ENCODE peak calls at places on chromosomes 3 and 15, in seven cellular contexts. J is left ventricle myocardium inferior, C is HCT116, M is A673, B is psoas muscle, P is ovary, E is fibroblast of lung. Y is an unnamed sample.

GRCh38 chr3:56783644-56784451 is 17.9 kb downstream of the ARHGEF3 start:
- DNase-seq in J (no peak), C (no peak), M (no peak), B (peak; percentile 23), P (no peak), E (peak; percentile 91), Y (peak; percentile 87)

GRCh38 chr15:99306694-99307338 is 55.5 kb downstream of the LRRC28 start:
- DNase-seq in J (no peak), C (no peak), M (no peak), B (no peak), P (no peak), E (peak; percentile 29), Y (no peak)

GRCh38 chr3:65412591-65412990 is 626.1 kb downstream of the MAGI1 start:
- DNase-seq in J (peak; percentile 33), C (no peak), M (no peak), B (peak; percentile 25), P (no peak), E (no peak), Y (no peak)

GRCh38 chr3:195895078-195895899 is 13.1 kb downstream of the TNK2 start:
- DNase-seq in J (peak; percentile 49), C (peak; percentile 37), M (peak; percentile 44), B (peak; percentile 52), P (peak; percentile 57), E (no peak), Y (peak; percentile 94)

GRCh38 chr3:72991522-72991921 is 5.1 kb upstream of the PPP4R2 start:
- DNase-seq in J (no peak), C (no peak), M (no peak), B (no peak), P (no peak), E (no peak), Y (no peak)

GRCh38 chr15:73575636-73576247 is 57.4 kb downstream of the NPTN start:
- DNase-seq in J (peak; percentile 60), C (no peak), M (no peak), B (no peak), P (no peak), E (peak; percentile 89), Y (no peak)

GRCh38 chr3:175965036-175965435 is 1105.9 kb downstream of the NAALADL2 start:
- DNase-seq in J (no peak), C (no peak), M (no peak), B (no peak), P (no peak), E (peak; percentile 45), Y (no peak)

GRCh38 chr3:125334675-125335560 is 40.2 kb downstream of the ZNF148 start:
- DNase-seq in J (no peak), C (no peak), M (peak; percentile 34), B (no peak), P (no peak), E (peak; percentile 25), Y (no peak)

GRCh38 chr3:12235691-12236090 is 53.2 kb upstream of the PPARG start:
- DNase-seq in J (no peak), C (no peak), M (no peak), B (no peak), P (no peak), E (peak; percentile 43), Y (no peak)

GRCh38 chr15:27382296-27382695 is 411.3 kb downstream of the GABRG3 start:
- DNase-seq in J (no peak), C (no peak), M (no peak), B (no peak), P (no peak), E (no peak), Y (no peak)

GRCh38 chr3:14566812-14567211 is 26.7 kb upstream of the GRIP2 start:
- DNase-seq in J (no peak), C (no peak), M (no peak), B (no peak), P (no peak), E (no peak), Y (no peak)

GRCh38 chr3:161851941-161852566 is 355.4 kb downstream of the OTOL1 start:
- DNase-seq in J (no peak), C (peak; percentile 46), M (peak; percentile 70), B (peak; percentile 29), P (peak; percentile 21), E (peak; percentile 30), Y (no peak)

GRCh38 chr3:168884353-168884903 is 779.1 kb downstream of the MECOM start:
- DNase-seq in J (no peak), C (no peak), M (no peak), B (no peak), P (no peak), E (peak; percentile 95), Y (no peak)

GRCh38 chr3:46996689-46997452 is 17.4 kb downstream of the NBEAL2 start:
- DNase-seq in J (no peak), C (no peak), M (no peak), B (peak; percentile 12), P (no peak), E (no peak), Y (peak; percentile 74)

GRCh38 chr15:79900087-79900486 is 3.3 kb upstream of the MTHFS start:
- DNase-seq in J (no peak), C (no peak), M (no peak), B (no peak), P (no peak), E (no peak), Y (peak; percentile 69)

GRCh38 chr3:79361748-79362378 is 405.9 kb downstream of the ROBO1 start:
- DNase-seq in J (no peak), C (peak; percentile 0), M (peak; percentile 58), B (no peak), P (no peak), E (peak; percentile 37), Y (no peak)

GRCh38 chr3:50382271-50382670 is 22.9 kb upstream of the TMEM115 start:
- DNase-seq in J (no peak), C (no peak), M (no peak), B (no peak), P (no peak), E (no peak), Y (no peak)

GRCh38 chr15:83379574-83379973 is 67.6 kb upstream of the SH3GL3 start:
- DNase-seq in J (no peak), C (peak; percentile 81), M (no peak), B (no peak), P (no peak), E (peak; percentile 18), Y (no peak)

GRCh38 chr3:48982686-48983085 is 7.4 kb upstream of the P4HTM start:
- DNase-seq in J (no peak), C (no peak), M (no peak), B (no peak), P (no peak), E (no peak), Y (no peak)

DNA sequence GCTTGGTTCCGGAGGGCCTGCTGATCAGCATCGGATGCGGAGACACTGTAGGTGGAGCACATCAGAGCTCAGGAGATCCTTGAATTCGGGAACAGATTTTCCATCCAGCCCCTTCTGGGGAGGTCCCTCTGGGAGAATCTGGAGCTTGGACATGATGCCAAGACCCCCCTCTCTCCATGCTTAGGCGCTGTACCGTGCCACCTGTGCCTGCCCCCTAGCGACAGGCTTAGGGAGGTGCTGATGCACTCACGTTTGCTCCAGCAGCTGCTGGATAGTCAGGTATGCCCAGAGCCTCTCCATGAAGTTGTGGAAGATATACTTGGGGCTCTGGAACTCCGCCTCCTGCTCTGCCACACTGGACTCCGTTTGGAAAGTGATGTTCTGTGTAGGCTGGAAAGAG is 9.7 kb downstream of the ITIH4 start:
- DNase-seq in J (no peak), C (peak; percentile 12), M (peak; percentile 18), B (no peak), P (no peak), E (no peak), Y (no peak)
- TF ChIP-seq CTCF in J (peak; percentile 50), C (peak; percentile 96), M (peak; percentile 66), B (peak; percentile 45), P (no peak), E (peak; percentile 64), Y (no peak)

GRCh38 chr3:172213168-172213567 is 173.8 kb downstream of the FNDC3B start:
- DNase-seq in J (no peak), C (no peak), M (no peak), B (no peak), P (no peak), E (peak; percentile 89), Y (no peak)
- H3K4me1 ChIP-seq in J (peaks cover 88% of the 10 kb centered on the region), C (no peaks in the 10 kb centered on the region), M (peaks cover 8% of the 10 kb centered on the region), B (peaks cover 73% of the 10 kb centered on the region), P (peaks cover 24% of the 10 kb centered on the region), E (peaks cover 5% of the 10 kb centered on the region), Y (no peaks in the 10 kb centered on the region)

DNA sequence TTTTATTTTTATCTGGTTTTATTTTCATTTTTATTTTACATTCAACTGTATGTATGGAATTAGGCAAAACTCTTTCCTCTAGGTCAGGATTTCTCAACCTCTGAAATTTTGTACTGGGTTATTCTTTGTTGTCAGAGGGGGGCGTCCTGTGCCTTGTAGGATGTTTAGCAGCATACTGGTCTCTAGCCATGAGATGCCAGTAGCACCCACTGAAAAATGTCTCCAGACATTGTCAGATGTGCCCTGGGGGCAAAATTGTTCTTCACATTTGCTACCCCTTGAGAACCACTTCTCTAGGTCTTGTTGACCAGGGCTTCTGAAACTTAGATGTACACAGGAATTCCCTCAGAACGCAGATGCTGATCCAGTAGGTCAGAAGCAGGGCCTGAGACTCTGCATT is 5.4 kb downstream of the CHRNA5 start:
- DNase-seq in J (no peak), C (no peak), M (peak; percentile 15), B (no peak), P (no peak), E (no peak), Y (no peak)
- TF ChIP-seq CTCF in J (no peak), C (no peak), M (peak; percentile 16), B (no peak), P (no peak), E (no peak), Y (no peak)

GRCh38 chr15:63985221-63986184 is 60.8 kb downstream of the DAPK2 start:
- DNase-seq in J (peak; percentile 83), C (no peak), M (no peak), B (peak; percentile 67), P (peak; percentile 45), E (no peak), Y (peak; percentile 79)

GRCh38 chr15:63986185-63986680 is 60.1 kb downstream of the DAPK2 start:
- DNase-seq in J (no peak), C (no peak), M (no peak), B (no peak), P (no peak), E (no peak), Y (peak; percentile 39)

GRCh38 chr15:63984331-63984730 is 62.0 kb downstream of the DAPK2 start:
- DNase-seq in J (no peak), C (no peak), M (no peak), B (no peak), P (no peak), E (no peak), Y (peak; percentile 72)

GRCh38 chr15:63987979-63988378 is 58.3 kb downstream of the DAPK2 start:
- DNase-seq in J (no peak), C (no peak), M (no peak), B (no peak), P (no peak), E (no peak), Y (peak; percentile 39)

GRCh38 chr15:63986751-63987341 is 59.4 kb downstream of the DAPK2 start:
- DNase-seq in J (no peak), C (no peak), M (no peak), B (no peak), P (no peak), E (no peak), Y (peak; percentile 87)
- H3K4me1 ChIP-seq in J (peaks cover 87% of the 10 kb centered on the region), C (no peaks in the 10 kb centered on the region), M (peaks cover 10% of the 10 kb centered on the region), B (peaks cover 74% of the 10 kb centered on the region), P (peaks cover 6% of the 10 kb centered on the region), E (no peaks in the 10 kb centered on the region), Y (peaks cover 54% of the 10 kb centered on the region)

GRCh38 chr15:89673162-89673506 is 6.0 kb downstream of the PLIN1 start:
- DNase-seq in J (no peak), C (peak; percentile 12), M (peak; percentile 69), B (no peak), P (no peak), E (no peak), Y (no peak)
- TF ChIP-seq CTCF in J (peak; percentile 37), C (peak; percentile 82), M (peak; percentile 76), B (no peak), P (no peak), E (peak; percentile 50), Y (no peak)